ENCODE peak calls at places on chromosomes 2 and 18, in seven cellular contexts. Q is GM04504; O is smooth muscle cell of the brain vasculature; X is COR-L47; M is activated naive CD8-positive, alpha-beta T cell treated with anti-CD3 and anti-CD28 coated beads, Interleukin-2, amount 50 U/mL, for 16 hours; H is thyroid gland; D is stimulated activated CD8-positive, alpha-beta memory T cell treated with anti-CD3 and anti-CD28 coated beads, Interleukin-15, amount 100 ng/mL, for 48 hours. I is an unnamed sample.

GRCh38 chr2:27737676-27738348 is 33.7 kb upstream of the MRPL33 start:
- DNase-seq in X (no peak), M (no peak), D (no peak), Q (no peak), H (no peak), O (no peak), I (no peak)

GRCh38 chr2:174334278-174334715 is 457 bp upstream of the SP9 start:
- DNase-seq in M (no peak), D (no peak), H (no peak), X (no peak), O (no peak), Q (peak; percentile 42), I (no peak)

GRCh38 chr2:42928161-42928691 is 135.8 kb upstream of the HAAO start:
- DNase-seq in M (no peak), H (peak; percentile 68), D (no peak), Q (no peak), X (peak; percentile 91), O (no peak), I (no peak)

GRCh38 chr2:231640646-231641111 is 48.0 kb downstream of the TEX44 start:
- DNase-seq in Q (no peak), X (no peak), H (peak; percentile 58), M (no peak), D (no peak), O (no peak), I (no peak)

GRCh38 chr2:101151859-101152194 is 645 bp upstream of the TBC1D8 start:
- DNase-seq in O (no peak), M (no peak), H (peak; percentile 11), X (no peak), D (no peak), Q (no peak), I (no peak)

GRCh38 chr2:11669454-11670291 is at the start of gene NTSR2:
- DNase-seq in M (no peak), X (no peak), H (peak; percentile 80), Q (no peak), D (peak; percentile 9), O (no peak), I (no peak)

GRCh38 chr2:72533767-72534166 is 292.1 kb downstream of the EXOC6B start:
- DNase-seq in X (no peak), Q (no peak), D (no peak), O (no peak), M (no peak), H (no peak), I (no peak)

GRCh38 chr2:67503066-67503795 is 106.1 kb downstream of the ETAA1 start:
- DNase-seq in M (no peak), O (no peak), H (no peak), Q (peak; percentile 75), D (no peak), X (no peak), I (no peak)

GRCh38 chr2:10325278-10326145 is 22.8 kb downstream of the HPCAL1 start:
- DNase-seq in D (no peak), M (no peak), Q (no peak), H (no peak), O (no peak), X (peak; percentile 82), I (no peak)

GRCh38 chr18:55524353-55525123 is 63.5 kb downstream of the TCF4 start:
- DNase-seq in D (no peak), X (no peak), H (no peak), O (no peak), M (no peak), Q (no peak), I (no peak)

GRCh38 chr18:35409921-35410320 is 32.8 kb upstream of the ZNF396 start:
- DNase-seq in H (no peak), Q (no peak), X (no peak), M (no peak), O (no peak), D (no peak), I (no peak)

GRCh38 chr18:36889316-36889715 is 60.4 kb downstream of the KIAA1328 start:
- DNase-seq in X (no peak), Q (no peak), M (no peak), O (no peak), D (no peak), H (no peak), I (no peak)

GRCh38 chr2:158518083-158518482 is 61.3 kb downstream of the PKP4 start:
- DNase-seq in O (no peak), H (peak; percentile 36), D (no peak), M (no peak), Q (no peak), X (no peak), I (no peak)

GRCh38 chr2:220499281-220499680 is 871.9 kb downstream of the SLC4A3 start:
- DNase-seq in H (peak; percentile 81), D (no peak), M (no peak), X (no peak), O (no peak), Q (peak; percentile 56), I (no peak)

GRCh38 chr2:120293991-120294329 is 41.3 kb downstream of the RALB start:
- DNase-seq in M (no peak), X (no peak), D (no peak), H (no peak), Q (no peak), O (no peak), I (no peak)

GRCh38 chr2:173199303-173199702 is 123.7 kb downstream of the MAP3K20 start:
- DNase-seq in Q (no peak), D (no peak), O (no peak), M (no peak), X (no peak), H (no peak), I (no peak)

GRCh38 chr2:46120792-46121565 is 176.2 kb upstream of the EPAS1 start:
- DNase-seq in M (no peak), O (no peak), X (no peak), D (no peak), H (no peak), Q (no peak), I (no peak)

GRCh38 chr2:162435676-162436075 is 91.7 kb downstream of the GCA start:
- DNase-seq in M (no peak), Q (no peak), H (no peak), O (no peak), X (no peak), D (no peak), I (no peak)

GRCh38 chr2:168427451-168427850 is 28.6 kb upstream of the CERS6 start:
- DNase-seq in M (no peak), O (peak; percentile 94), Q (peak; percentile 58), H (no peak), X (no peak), D (no peak), I (no peak)

GRCh38 chr2:101696272-101697123 is 1.0 kb upstream of the MAP4K4 start:
- DNase-seq in M (no peak), X (peak; percentile 21), H (peak; percentile 76), O (no peak), D (no peak), Q (no peak), I (no peak)

GRCh38 chr2:21020668-21021288 is 23.1 kb downstream of the APOB start:
- DNase-seq in M (no peak), D (no peak), O (no peak), X (no peak), Q (no peak), H (no peak), I (no peak)

GRCh38 chr2:76019130-76019529 is 308.4 kb upstream of the GCFC2 start:
- DNase-seq in X (no peak), D (no peak), H (no peak), O (no peak), Q (no peak), M (no peak), I (no peak)

GRCh38 chr2:182867411-182868048 is 1.1 kb upstream of the FRZB start:
- DNase-seq in H (no peak), D (no peak), M (no peak), Q (no peak), X (no peak), O (no peak), I (no peak)

GRCh38 chr2:99672766-99673375 is 183.1 kb upstream of the REV1 start:
- DNase-seq in H (no peak), D (no peak), X (no peak), Q (no peak), O (no peak), M (no peak), I (no peak)

GRCh38 chr2:234427081-234428058 is 69.5 kb downstream of the ARL4C start:
- DNase-seq in X (no peak), M (no peak), O (no peak), D (no peak), H (peak; percentile 27), Q (no peak), I (no peak)

GRCh38 chr2:46079996-46080560 is 217.1 kb upstream of the EPAS1 start:
- DNase-seq in Q (no peak), H (no peak), O (no peak), X (no peak), M (no peak), D (no peak), I (no peak)

GRCh38 chr2:47301277-47301618 is 101.7 kb upstream of the MSH2 start:
- DNase-seq in M (no peak), D (no peak), H (no peak), X (no peak), O (no peak), Q (no peak), I (no peak)

I was measured in stimulated activated CD4-positive, alpha-beta T cell treated with anti-CD3 and anti-CD28 coated beads, Interleukin-2, amount 100 ng/mL, for 4 hours.